ENCODE peak calls at places on chromosomes 6 and 20, in four cellular contexts. J is pancreas, M is NCI-H1105, Z is NCI-H2171. Q is an unnamed sample.

GRCh38 chr6:120129228-120129627 is 779.7 kb upstream of the MAN1A1 start:
- DNase-seq in M (no peak), J (no peak), Z (no peak), Q (no peak)

GRCh38 chr6:44034391-44034861 is 92.8 kb downstream of the MRPL14 start:
- DNase-seq in M (no peak), J (no peak), Z (no peak), Q (no peak)

GRCh38 chr6:13573669-13574110 is 711 bp upstream of the SIRT5 start:
- DNase-seq in J (peak), Z (no peak), M (no peak), Q (peak)

GRCh38 chr6:162467679-162468078 is 259.9 kb downstream of the PRKN start:
- DNase-seq in Z (no peak), M (no peak), J (no peak), Q (no peak)

GRCh38 chr6:157644043-157644810 is 178.8 kb upstream of the SNX9 start:
- DNase-seq in M (peak), Z (peak), J (no peak), Q (no peak)

GRCh38 chr6:28747631-28748157 is 176.1 kb downstream of the TRIM27 start:
- DNase-seq in J (no peak), M (peak), Z (no peak), Q (no peak)

GRCh38 chr6:56652994-56653393 is 10.3 kb upstream of the DST start:
- DNase-seq in Z (no peak), M (peak), J (no peak), Q (no peak)

GRCh38 chr6:44674226-44675155 is 287.0 kb downstream of the CDC5L start:
- DNase-seq in Z (no peak), J (no peak), M (no peak), Q (no peak)

GRCh38 chr6:13725570-13725969 is 13.9 kb upstream of the RANBP9 start:
- DNase-seq in J (no peak), M (no peak), Z (no peak), Q (no peak)

GRCh38 chr6:78436335-78436734 is 431.0 kb upstream of the IRAK1BP1 start:
- DNase-seq in M (no peak), J (no peak), Z (no peak), Q (no peak)

GRCh38 chr6:142834853-142835252 is 110.1 kb downstream of the HIVEP2 start:
- DNase-seq in M (no peak), J (no peak), Z (no peak), Q (no peak)

GRCh38 chr6:79544299-79544927 is 7.2 kb upstream of the LCA5 start:
- DNase-seq in M (peak), Z (no peak), J (no peak), Q (no peak)

GRCh38 chr6:157884756-157885155 is 61.7 kb downstream of the SNX9 start:
- DNase-seq in Z (no peak), M (no peak), J (no peak), Q (no peak)

GRCh38 chr6:32075781-32076494 is 33.2 kb downstream of the TNXB start:
- DNase-seq in Z (no peak), J (no peak), M (no peak), Q (peak)

GRCh38 chr20:24106801-24107158 is 118.2 kb upstream of the GGTLC1 start:
- DNase-seq in Z (no peak), M (no peak), J (no peak), Q (no peak)

GRCh38 chr20:18984238-18985200 is 170.9 kb downstream of the SCP2D1 start:
- DNase-seq in M (no peak), J (no peak), Z (no peak), Q (no peak)

GRCh38 chr6:63347599-63347998 is 27.8 kb upstream of the LGSN start:
- DNase-seq in Z (no peak), M (no peak), J (no peak), Q (no peak)

GRCh38 chr20:18731940-18732339 is 81.6 kb upstream of the SCP2D1 start:
- DNase-seq in J (no peak), Z (no peak), M (no peak), Q (no peak)

GRCh38 chr6:52511572-52512151 is 65.2 kb downstream of the TRAM2 start:
- DNase-seq in Z (no peak), M (no peak), J (no peak), Q (no peak)

GRCh38 chr6:46323312-46323965 is 152.7 kb upstream of the ENPP5 start:
- DNase-seq in Z (no peak), J (no peak), M (no peak), Q (no peak)

GRCh38 chr6:101926149-101926925 is 532.8 kb downstream of the GRIK2 start:
- DNase-seq in J (no peak), Z (no peak), M (no peak), Q (no peak)

GRCh38 chr6:8589941-8590676 is 154.8 kb upstream of the SLC35B3 start:
- DNase-seq in J (no peak), M (peak), Z (no peak), Q (no peak)

GRCh38 chr6:105872244-105872643 is 213.9 kb upstream of the PRDM1 start:
- DNase-seq in J (peak), Z (no peak), M (no peak), Q (no peak)

GRCh38 chr6:157760589-157761330 is 62.3 kb upstream of the SNX9 start:
- DNase-seq in M (no peak), Z (no peak), J (no peak), Q (no peak)

GRCh38 chr6:169724554-169725269 is 412 bp upstream of the PHF10 start:
- DNase-seq in J (peak), M (peak), Z (peak), Q (peak)

GRCh38 chr6:100663219-100663863 is 198.6 kb upstream of the SIM1 start:
- DNase-seq in J (no peak), M (no peak), Z (no peak), Q (no peak)

Q was measured in psoas muscle.